ENCODE peak calls at places on chromosomes 7 and 10, in five cellular contexts. C is NCI-H1930, K is NCI-H1105 treated with DMSO at 0.1 percent for 48 hours, H is lung, J is HS-27A. S is an unnamed sample.

GRCh38 chr7:151697942-151698341 is 178.2 kb upstream of the RHEB start:
- DNase-seq in J (no peak), C (no peak), K (no peak), H (no peak), S (no peak)

GRCh38 chr10:125157473-125157865 is 2.9 kb downstream of the CTBP2 start:
- DNase-seq in K (peak), H (no peak), J (no peak), C (no peak), S (no peak)

GRCh38 chr7:127107601-127108007 is 145.1 kb downstream of the GRM8 start:
- DNase-seq in C (no peak), H (peak), K (no peak), J (no peak), S (peak)

GRCh38 chr7:114087674-114088539 is 169.1 kb upstream of the PPP1R3A start:
- DNase-seq in H (no peak), J (no peak), K (no peak), C (no peak), S (no peak)

GRCh38 chr10:131207584-131208532 is 103.7 kb downstream of the TCERG1L start:
- DNase-seq in C (no peak), K (no peak), H (no peak), J (no peak), S (peak)

GRCh38 chr7:38700111-38700510 is 68.9 kb upstream of the AMPH start:
- DNase-seq in K (no peak), J (no peak), C (no peak), H (no peak), S (no peak)

GRCh38 chr10:88114368-88114767 is 250.9 kb downstream of the PTEN start:
- DNase-seq in K (peak), C (peak), H (peak), J (no peak), S (no peak)

GRCh38 chr10:95327367-95327766 is 36.6 kb upstream of the PDLIM1 start:
- DNase-seq in C (no peak), K (peak), J (no peak), H (peak), S (no peak)

GRCh38 chr7:97015279-97015678 is 9.4 kb downstream of the DLX5 start:
- DNase-seq in C (peak), K (no peak), J (no peak), H (no peak), S (no peak)

GRCh38 chr7:2750054-2750453 is 62.1 kb downstream of the AMZ1 start:
- DNase-seq in J (no peak), H (no peak), C (no peak), K (no peak), S (no peak)

GRCh38 chr10:73648252-73648651 is 7.0 kb upstream of the MYOZ1 start:
- DNase-seq in C (no peak), J (no peak), H (no peak), K (no peak), S (no peak)

GRCh38 chr7:18345641-18346234 is 149.8 kb upstream of the HDAC9 start:
- DNase-seq in K (peak), C (peak), J (no peak), H (no peak), S (no peak)

GRCh38 chr7:47537716-47538640 is 43.9 kb downstream of the TNS3 start:
- DNase-seq in C (no peak), H (no peak), J (no peak), K (no peak), S (no peak)

GRCh38 chr10:124037286-124037685 is 56.1 kb downstream of the CHST15 start:
- DNase-seq in H (no peak), K (no peak), J (no peak), C (no peak), S (no peak)

GRCh38 chr10:91493313-91493712 is 83.2 kb downstream of the HECTD2 start:
- DNase-seq in K (peak), J (no peak), C (no peak), H (no peak), S (no peak)

S was measured in ureter.